ENCODE peak calls at places on chromosomes 6 and 20, in nine cellular contexts. E, S, K, X, C, D, Z, P and M are unnamed samples. For H3K4me1, the result is how much of the 10 kb centered on the place peaks cover.

GRCh38 chr20:2692886-2693285 is 306 bp downstream of the EBF4 start:
- DNase-seq in E (no peak), S (peak), K (no peak), X (peak), C (no peak), D (peak), Z (no peak), P (no peak), M (no peak)

GRCh38 chr20:48823960-48824497 is 3.8 kb downstream of the PREX1 start:
- DNase-seq in E (peak), S (no peak), K (no peak), X (no peak), C (no peak), D (peak), Z (peak), P (peak), M (no peak)

GRCh38 chr6:14217728-14218637 is 100.4 kb downstream of the CD83 start:
- DNase-seq in E (no peak), S (no peak), K (peak), X (no peak), C (no peak), D (no peak), Z (peak), P (no peak), M (no peak)

GRCh38 chr6:143528164-143528811 is 16.8 kb upstream of the FUCA2 start:
- DNase-seq in E (no peak), S (no peak), K (no peak), X (no peak), C (no peak), D (no peak), Z (no peak), P (no peak), M (no peak)

GRCh38 chr6:2344319-2344905 is 99.0 kb upstream of the GMDS start:
- DNase-seq in E (no peak), S (no peak), K (no peak), X (no peak), C (no peak), D (no peak), Z (no peak), P (no peak), M (no peak)

GRCh38 chr6:247353-247752 is 44.9 kb upstream of the DUSP22 start:
- DNase-seq in E (no peak), S (no peak), K (no peak), X (no peak), C (no peak), D (no peak), Z (no peak), P (no peak), M (no peak)

GRCh38 chr6:143283887-143284640 is 166.4 kb downstream of the ADAT2 start:
- DNase-seq in E (no peak), S (no peak), K (no peak), X (no peak), C (no peak), D (peak), Z (peak), P (no peak), M (no peak)

GRCh38 chr20:62381202-62381797 is 5.6 kb upstream of the RPS21 start:
- DNase-seq in E (peak), S (no peak), K (no peak), X (peak), C (no peak), D (no peak), Z (peak), P (no peak), M (no peak)

GRCh38 chr6:99330159-99330558 is 19.3 kb downstream of the FAXC start:
- DNase-seq in E (peak), S (no peak), K (no peak), X (peak), C (no peak), D (peak), Z (peak), P (peak), M (no peak)

GRCh38 chr6:11381801-11382513 is 149.5 kb upstream of the NEDD9 start:
- DNase-seq in E (no peak), S (peak), K (peak), X (peak), C (no peak), D (no peak), Z (no peak), P (peak), M (no peak)

GRCh38 chr6:63804381-63804956 is 168.9 kb downstream of the PHF3 start:
- DNase-seq in E (peak), S (no peak), K (no peak), X (no peak), C (no peak), D (peak), Z (peak), P (no peak), M (no peak)

GRCh38 chr20:45011108-45011526 is 44.8 kb downstream of the STK4 start:
- DNase-seq in E (peak), S (no peak), K (no peak), X (peak), C (peak), D (peak), Z (peak), P (peak), M (peak)

GRCh38 chr20:25355191-25355590 is 35.4 kb downstream of the ABHD12 start:
- DNase-seq in E (no peak), S (no peak), K (no peak), X (no peak), C (no peak), D (no peak), Z (no peak), P (no peak), M (no peak)

GRCh38 chr6:37102299-37103168 is 67.4 kb upstream of the PIM1 start:
- DNase-seq in E (peak), S (peak), K (peak), X (peak), C (peak), D (peak), Z (peak), P (peak), M (peak)
- H3K4me1 ChIP-seq in E (under half), S (under half), K (under half), X (under half), C (under half), D (under half), Z (under half), P (under half), M (under half)

GRCh38 chr6:149423946-149424440 is 23.9 kb downstream of the SUMO4 start:
- DNase-seq in E (no peak), S (no peak), K (no peak), X (no peak), C (no peak), D (no peak), Z (no peak), P (no peak), M (no peak)
- TF ChIP-seq CTCF in E (no peak), S (no peak), K (no peak), X (no peak), C (no peak), D (no peak), Z (no peak), P (no peak), M (no peak)

GRCh38 chr6:111834356-111834755 is 38.9 kb downstream of the FYN start:
- DNase-seq in E (no peak), S (no peak), K (no peak), X (no peak), C (no peak), D (no peak), Z (no peak), P (no peak), M (no peak)

GRCh38 chr6:111837007-111837406 is 36.2 kb downstream of the FYN start:
- DNase-seq in E (no peak), S (no peak), K (no peak), X (no peak), C (no peak), D (no peak), Z (no peak), P (no peak), M (no peak)

GRCh38 chr6:111832833-111833418 is 40.3 kb downstream of the FYN start:
- DNase-seq in E (no peak), S (no peak), K (no peak), X (no peak), C (no peak), D (no peak), Z (no peak), P (no peak), M (no peak)

GRCh38 chr6:111837641-111838500 is 35.4 kb downstream of the FYN start:
- DNase-seq in E (no peak), S (no peak), K (no peak), X (no peak), C (no peak), D (no peak), Z (no peak), P (no peak), M (no peak)

DNA sequence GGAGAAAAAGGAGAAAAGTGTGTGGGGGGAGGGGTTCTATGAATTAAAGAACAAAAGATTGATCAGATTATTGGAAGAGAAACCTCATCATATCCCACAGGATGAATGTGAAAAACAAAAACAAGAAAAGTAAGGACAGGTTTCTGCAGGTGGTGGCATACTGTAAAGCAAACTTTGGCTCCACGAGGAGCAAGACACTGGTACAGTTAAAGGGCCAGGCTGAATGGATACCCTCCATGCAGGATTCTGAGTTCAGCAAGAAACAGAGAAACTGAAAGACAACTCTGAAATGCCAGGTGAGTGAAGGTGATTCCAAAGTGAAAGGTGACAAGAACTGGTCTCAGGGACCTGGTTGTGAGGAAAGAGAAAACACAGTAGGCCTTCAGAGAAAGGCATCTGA is 37.4 kb downstream of the FYN start:
- DNase-seq in E (no peak), S (no peak), K (no peak), X (no peak), C (no peak), D (no peak), Z (no peak), P (no peak), M (no peak)
- H3K4me3 ChIP-seq in E (no peak), S (no peak), K (no peak), X (no peak), C (no peak), D (no peak), Z (no peak), P (no peak), M (no peak)

GRCh38 chr20:60362531-60362930 is 404.3 kb downstream of the CDH26 start:
- DNase-seq in E (no peak), S (no peak), K (no peak), X (no peak), C (no peak), D (no peak), Z (no peak), P (no peak), M (no peak)
- H3K4me1 ChIP-seq in E (under half), S (under half), K (under half), X (under half), C (under half), D (under half), Z (under half), P (under half), M (under half)

GRCh38 chr6:42179261-42179955 is 6.2 kb downstream of the GUCA1A start:
- DNase-seq in E (no peak), S (no peak), K (no peak), X (no peak), C (no peak), D (no peak), Z (no peak), P (no peak), M (no peak)

GRCh38 chr6:42173101-42173500 is at the start of gene GUCA1A:
- DNase-seq in E (no peak), S (no peak), K (no peak), X (no peak), C (no peak), D (no peak), Z (no peak), P (no peak), M (no peak)

GRCh38 chr6:42177514-42178364 is 4.6 kb downstream of the GUCA1A start:
- DNase-seq in E (no peak), S (no peak), K (no peak), X (peak), C (no peak), D (no peak), Z (no peak), P (no peak), M (no peak)

GRCh38 chr6:42176981-42177380 is 3.8 kb downstream of the GUCA1A start:
- DNase-seq in E (no peak), S (no peak), K (no peak), X (no peak), C (no peak), D (no peak), Z (no peak), P (no peak), M (no peak)

DNA sequence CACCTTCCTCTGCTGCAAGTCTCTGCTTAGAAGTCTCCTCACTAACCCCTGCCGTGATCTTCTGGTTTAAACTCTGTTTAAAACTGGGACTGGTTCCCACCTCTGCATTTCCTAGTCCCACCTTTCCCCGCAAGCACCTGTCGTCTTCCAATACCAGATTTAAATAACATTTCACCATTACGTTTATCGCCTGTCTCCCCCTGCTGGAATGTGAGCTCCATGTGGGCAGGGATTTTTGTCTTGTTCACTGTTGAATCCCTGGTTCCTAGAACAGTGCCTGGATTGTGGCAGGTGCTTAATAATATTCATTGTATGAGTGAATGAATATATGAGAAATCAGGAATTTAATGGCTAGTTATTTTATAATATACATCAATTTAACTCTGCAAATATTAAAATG is 2.7 kb downstream of the GUCA1A start:
- DNase-seq in E (peak), S (no peak), K (no peak), X (no peak), C (no peak), D (no peak), Z (no peak), P (no peak), M (no peak)
- TF ChIP-seq CTCF in E (peak), S (no peak), K (no peak), X (peak), C (no peak), D (peak), Z (peak), P (no peak), M (no peak)

GRCh38 chr6:134435814-134436280 is 117.9 kb upstream of the SGK1 start:
- DNase-seq in E (peak), S (no peak), K (no peak), X (no peak), C (no peak), D (no peak), Z (no peak), P (no peak), M (no peak)
- H3K4me3 ChIP-seq in E (peak), S (no peak), K (no peak), X (no peak), C (peak), D (no peak), Z (no peak), P (no peak), M (peak)

GRCh38 chr20:34012735-34013134 is 19.0 kb downstream of the RALY start:
- DNase-seq in E (no peak), S (no peak), K (no peak), X (no peak), C (no peak), D (no peak), Z (no peak), P (no peak), M (no peak)

GRCh38 chr20:34012330-34012729 is 18.6 kb downstream of the RALY start:
- DNase-seq in E (no peak), S (no peak), K (no peak), X (no peak), C (no peak), D (no peak), Z (no peak), P (no peak), M (no peak)

GRCh38 chr20:34014878-34015277 is 21.2 kb downstream of the RALY start:
- DNase-seq in E (no peak), S (no peak), K (no peak), X (no peak), C (no peak), D (no peak), Z (no peak), P (no peak), M (no peak)

GRCh38 chr20:34015401-34016335 is 22.0 kb downstream of the RALY start:
- DNase-seq in E (no peak), S (no peak), K (no peak), X (no peak), C (no peak), D (no peak), Z (no peak), P (no peak), M (no peak)

DNA sequence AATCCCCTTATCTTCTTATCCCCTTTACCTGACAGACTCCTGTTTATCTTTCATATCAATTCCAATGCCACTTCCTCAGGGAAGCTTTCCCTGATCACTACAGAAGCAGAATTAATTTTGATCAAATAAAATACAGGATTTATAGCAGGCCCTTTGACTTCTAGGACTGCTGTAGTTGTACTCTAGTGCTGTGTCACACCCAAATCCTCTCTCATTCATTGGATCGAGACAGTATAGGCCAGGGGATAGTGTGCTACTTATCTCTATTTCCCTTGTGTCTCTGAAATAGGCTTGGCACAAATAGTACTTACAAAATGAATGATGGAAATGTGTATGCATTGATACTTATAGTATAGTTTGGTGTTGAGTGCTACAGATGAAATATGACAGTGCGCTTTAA is 19.8 kb downstream of the RALY start:
- DNase-seq in E (no peak), S (no peak), K (no peak), X (no peak), C (no peak), D (no peak), Z (no peak), P (no peak), M (no peak)
- H3K4me1 ChIP-seq in E (under half), S (under half), K (half or more), X (under half), C (half or more), D (under half), Z (under half), P (half or more), M (half or more)

DNA sequence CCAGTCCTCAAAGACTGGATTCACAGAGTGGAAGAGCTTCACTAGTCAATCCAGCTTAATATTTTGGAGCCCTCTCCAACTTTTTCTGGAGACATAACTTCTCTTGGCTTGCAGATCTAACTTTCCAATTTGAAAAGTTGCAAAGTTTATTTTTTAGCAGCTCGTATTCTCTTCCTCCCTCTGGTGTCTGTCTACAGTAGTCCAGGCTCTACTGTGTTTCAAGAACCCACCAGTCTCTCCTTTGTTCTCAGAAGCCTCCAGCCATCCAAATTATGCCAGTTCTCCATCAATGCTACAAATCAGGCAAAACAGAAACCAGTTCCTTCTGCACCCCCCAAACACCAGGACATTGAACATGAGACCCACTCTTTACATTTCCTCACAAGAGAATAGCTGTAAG is 376.1 kb upstream of the OPRM1 start:
- DNase-seq in E (no peak), S (no peak), K (no peak), X (no peak), C (no peak), D (no peak), Z (no peak), P (no peak), M (no peak)
- TF ChIP-seq CTCF in E (no peak), S (no peak), K (no peak), X (peak), C (no peak), D (no peak), Z (no peak), P (no peak), M (no peak)

GRCh38 chr6:90415178-90415577 is 118.5 kb upstream of the BACH2 start:
- DNase-seq in E (no peak), S (no peak), K (no peak), X (peak), C (no peak), D (no peak), Z (no peak), P (no peak), M (no peak)

GRCh38 chr6:90412538-90413369 is 116.1 kb upstream of the BACH2 start:
- DNase-seq in E (no peak), S (no peak), K (no peak), X (peak), C (no peak), D (no peak), Z (no peak), P (no peak), M (no peak)

GRCh38 chr6:90413396-90413795 is 116.8 kb upstream of the BACH2 start:
- DNase-seq in E (no peak), S (no peak), K (no peak), X (peak), C (no peak), D (no peak), Z (no peak), P (no peak), M (no peak)

GRCh38 chr6:90413867-90414266 is 117.2 kb upstream of the BACH2 start:
- DNase-seq in E (no peak), S (no peak), K (no peak), X (peak), C (no peak), D (peak), Z (peak), P (peak), M (no peak)

DNA sequence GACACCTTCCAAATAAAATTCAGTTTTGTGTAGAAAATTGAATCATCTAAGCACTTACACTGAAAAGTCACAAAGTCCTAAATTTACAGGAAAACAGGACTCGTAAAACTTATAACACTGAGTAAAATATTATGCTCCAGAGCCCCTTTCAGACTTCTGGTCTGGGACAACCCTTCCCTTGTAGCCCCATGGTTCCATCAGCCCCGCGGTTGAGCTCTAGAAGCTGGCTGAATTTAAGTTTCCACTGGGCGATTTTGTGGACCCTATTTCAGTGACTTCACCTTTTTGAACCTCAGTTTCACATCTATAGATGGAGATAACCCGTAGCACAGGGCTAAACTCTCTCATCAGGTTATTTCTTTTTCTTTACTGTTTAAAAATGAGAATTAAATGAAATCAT is 117.7 kb upstream of the BACH2 start:
- DNase-seq in E (no peak), S (no peak), K (no peak), X (peak), C (no peak), D (no peak), Z (no peak), P (no peak), M (no peak)
- H3K4me3 ChIP-seq in E (no peak), S (no peak), K (no peak), X (no peak), C (no peak), D (no peak), Z (no peak), P (no peak), M (no peak)